ENCODE peak calls at places on chromosome 12, in eight cellular contexts. L is aorta; I is PC-3; B is effector memory CD4-positive, alpha-beta T cell; D is left ventricle myocardium inferior; Y is stomach; X is psoas muscle; Q is KG1. P is an unnamed sample.

GRCh38 chr12:47882796-47883546 is 21.8 kb downstream of the VDR start:
- DNase-seq in L (no peak), I (no peak), B (no peak), D (no peak), Y (peak), X (no peak), Q (no peak), P (peak)

GRCh38 chr12:67457799-67458680 is 188.9 kb downstream of the CAND1 start:
- DNase-seq in L (no peak), I (no peak), B (no peak), D (no peak), Y (no peak), X (no peak), Q (no peak), P (no peak)

GRCh38 chr12:10771132-10771733 is 31.2 kb downstream of the TAS2R7 start:
- DNase-seq in L (no peak), I (peak), B (no peak), D (no peak), Y (no peak), X (no peak), Q (no peak), P (no peak)

GRCh38 chr12:115383668-115384067 is 699.7 kb upstream of the TBX3 start:
- DNase-seq in L (no peak), I (peak), B (no peak), D (no peak), Y (peak), X (peak), Q (no peak), P (no peak)

GRCh38 chr12:71250186-71250585 is 92.4 kb upstream of the TSPAN8 start:
- DNase-seq in L (no peak), I (peak), B (no peak), D (no peak), Y (no peak), X (no peak), Q (no peak), P (no peak)

GRCh38 chr12:99454539-99455172 is 192.9 kb upstream of the GARIN6 start:
- DNase-seq in L (no peak), I (no peak), B (no peak), D (no peak), Y (no peak), X (no peak), Q (no peak), P (no peak)

GRCh38 chr12:14630793-14631192 is 63.1 kb upstream of the PLBD1 start:
- DNase-seq in L (no peak), I (no peak), B (no peak), D (no peak), Y (no peak), X (no peak), Q (no peak), P (no peak)

GRCh38 chr12:6145584-6145983 is 21.1 kb upstream of the VWF start:
- DNase-seq in L (no peak), I (no peak), B (no peak), D (no peak), Y (no peak), X (no peak), Q (no peak), P (no peak)

GRCh38 chr12:6263931-6264330 is 46.6 kb upstream of the PLEKHG6 start:
- DNase-seq in L (no peak), I (no peak), B (no peak), D (no peak), Y (no peak), X (no peak), Q (no peak), P (no peak)

GRCh38 chr12:1374296-1374695 is 220.1 kb downstream of the FBXL14 start:
- DNase-seq in L (no peak), I (no peak), B (no peak), D (no peak), Y (no peak), X (no peak), Q (no peak), P (no peak)